ENCODE peak calls at places on chromosomes 4 and X, in nine cellular contexts. One of them, this sample, is unnamed.

GRCh38 chr4:41366911-41367517 is 110.3 kb downstream of the UCHL1 start:
- DNase-seq in SK-N-SH: no peak
- DNase-seq in HCT116: no peak
- DNase-seq in PC-3: no peak
- DNase-seq in GM23248: no peak
- DNase-seq in hepatocyte: no peak
- DNase-seq in neural progenitor cell: no peak
- DNase-seq in GM23338: no peak
- DNase-seq in MM.1S: no peak
- DNase-seq in this sample: no peak

GRCh38 chr4:25535701-25536473 is 119.8 kb upstream of the SLC34A2 start:
- DNase-seq in hepatocyte: no peak
- DNase-seq in SK-N-SH: no peak
- DNase-seq in GM23248: no peak
- DNase-seq in MM.1S: no peak
- DNase-seq in GM23338: no peak
- DNase-seq in HCT116: no peak
- DNase-seq in PC-3: no peak
- DNase-seq in neural progenitor cell: no peak
- DNase-seq in this sample: peak; percentile 32

GRCh38 chrX:11724122-11725017 is 33.7 kb upstream of the MSL3 start:
- DNase-seq in PC-3: peak; percentile 44
- DNase-seq in SK-N-SH: peak; percentile 42
- DNase-seq in neural progenitor cell: peak; percentile 12
- DNase-seq in MM.1S: peak; percentile 9
- DNase-seq in GM23338: peak; percentile 21
- DNase-seq in hepatocyte: peak; percentile 13
- DNase-seq in HCT116: peak; percentile 7
- DNase-seq in GM23248: peak; percentile 44
- DNase-seq in this sample: peak; percentile 29

GRCh38 chrX:151871244-151871643 is 41.4 kb upstream of the MAGEA4 start:
- DNase-seq in GM23248: peak; percentile 90
- DNase-seq in HCT116: peak; percentile 38
- DNase-seq in GM23338: no peak
- DNase-seq in SK-N-SH: no peak
- DNase-seq in hepatocyte: no peak
- DNase-seq in PC-3: peak; percentile 55
- DNase-seq in neural progenitor cell: no peak
- DNase-seq in MM.1S: no peak
- DNase-seq in this sample: no peak

GRCh38 chrX:41010188-41010846 is 74.9 kb upstream of the USP9X start:
- DNase-seq in PC-3: peak; percentile 91
- DNase-seq in SK-N-SH: peak; percentile 65
- DNase-seq in GM23338: peak; percentile 60
- DNase-seq in GM23248: peak; percentile 91
- DNase-seq in neural progenitor cell: peak; percentile 52
- DNase-seq in HCT116: no peak
- DNase-seq in MM.1S: no peak
- DNase-seq in hepatocyte: peak; percentile 85
- DNase-seq in this sample: no peak

GRCh38 chrX:136269921-136270320 is 18.7 kb upstream of the MAP7D3 start:
- DNase-seq in GM23338: no peak
- DNase-seq in SK-N-SH: no peak
- DNase-seq in GM23248: no peak
- DNase-seq in HCT116: no peak
- DNase-seq in MM.1S: no peak
- DNase-seq in neural progenitor cell: no peak
- DNase-seq in hepatocyte: no peak
- DNase-seq in PC-3: no peak
- DNase-seq in this sample: no peak

GRCh38 chr4:140856692-140857091 is 100.5 kb upstream of the TBC1D9 start:
- DNase-seq in neural progenitor cell: peak; percentile 50
- DNase-seq in GM23338: peak; percentile 38
- DNase-seq in hepatocyte: peak; percentile 18
- DNase-seq in HCT116: peak; percentile 86
- DNase-seq in GM23248: peak; percentile 80
- DNase-seq in SK-N-SH: no peak
- DNase-seq in MM.1S: no peak
- DNase-seq in PC-3: peak; percentile 51
- DNase-seq in this sample: no peak

GRCh38 chr4:4711902-4712301 is 147.6 kb upstream of the MSX1 start:
- DNase-seq in GM23338: peak; percentile 21
- DNase-seq in neural progenitor cell: no peak
- DNase-seq in SK-N-SH: no peak
- DNase-seq in HCT116: peak; percentile 23
- DNase-seq in MM.1S: no peak
- DNase-seq in GM23248: no peak
- DNase-seq in PC-3: no peak
- DNase-seq in hepatocyte: no peak
- DNase-seq in this sample: no peak

GRCh38 chrX:16772460-16772859 is 13.8 kb upstream of the TXLNG start:
- DNase-seq in HCT116: peak; percentile 33
- DNase-seq in GM23338: peak; percentile 78
- DNase-seq in hepatocyte: no peak
- DNase-seq in GM23248: no peak
- DNase-seq in SK-N-SH: no peak
- DNase-seq in PC-3: peak; percentile 1
- DNase-seq in neural progenitor cell: peak; percentile 50
- DNase-seq in MM.1S: no peak
- DNase-seq in this sample: no peak

GRCh38 chr4:140355288-140355687 is 18.2 kb upstream of the SCOC start:
- DNase-seq in HCT116: no peak
- DNase-seq in SK-N-SH: no peak
- DNase-seq in MM.1S: no peak
- DNase-seq in GM23338: no peak
- DNase-seq in neural progenitor cell: no peak
- DNase-seq in hepatocyte: no peak
- DNase-seq in GM23248: no peak
- DNase-seq in PC-3: no peak
- DNase-seq in this sample: no peak

GRCh38 chr4:12729384-12729783 is 754.8 kb downstream of the RAB28 start:
- DNase-seq in hepatocyte: peak; percentile 22
- DNase-seq in SK-N-SH: peak; percentile 10
- DNase-seq in MM.1S: no peak
- DNase-seq in GM23248: peak; percentile 53
- DNase-seq in PC-3: peak; percentile 35
- DNase-seq in HCT116: peak; percentile 33
- DNase-seq in GM23338: peak; percentile 47
- DNase-seq in neural progenitor cell: peak; percentile 25
- DNase-seq in this sample: peak; percentile 39

GRCh38 chr4:53644607-53645006 is 53.3 kb upstream of the LNX1 start:
- DNase-seq in GM23248: no peak
- DNase-seq in hepatocyte: peak; percentile 69
- DNase-seq in SK-N-SH: no peak
- DNase-seq in PC-3: peak; percentile 97
- DNase-seq in HCT116: no peak
- DNase-seq in MM.1S: no peak
- DNase-seq in neural progenitor cell: no peak
- DNase-seq in GM23338: no peak
- DNase-seq in this sample: no peak

GRCh38 chrX:30973784-30974427 is 84.9 kb upstream of the TAB3 start:
- DNase-seq in hepatocyte: no peak
- DNase-seq in SK-N-SH: no peak
- DNase-seq in GM23248: no peak
- DNase-seq in HCT116: no peak
- DNase-seq in GM23338: peak; percentile 27
- DNase-seq in PC-3: no peak
- DNase-seq in neural progenitor cell: peak; percentile 14
- DNase-seq in MM.1S: no peak
- DNase-seq in this sample: no peak

GRCh38 chr4:2598661-2599654 is 62.5 kb downstream of the FAM193A start:
- DNase-seq in hepatocyte: no peak
- DNase-seq in GM23248: peak; percentile 8
- DNase-seq in SK-N-SH: peak; percentile 72
- DNase-seq in MM.1S: peak; percentile 34
- DNase-seq in GM23338: peak; percentile 44
- DNase-seq in PC-3: no peak
- DNase-seq in HCT116: no peak
- DNase-seq in neural progenitor cell: no peak
- DNase-seq in this sample: peak; percentile 70

GRCh38 chrX:12128017-12128416 is 10.3 kb upstream of the FRMPD4 start:
- DNase-seq in HCT116: no peak
- DNase-seq in hepatocyte: no peak
- DNase-seq in neural progenitor cell: no peak
- DNase-seq in MM.1S: no peak
- DNase-seq in GM23338: no peak
- DNase-seq in SK-N-SH: no peak
- DNase-seq in GM23248: no peak
- DNase-seq in PC-3: no peak
- DNase-seq in this sample: peak; percentile 1

GRCh38 chr4:8316251-8316771 is 46.8 kb downstream of the HTRA3 start:
- DNase-seq in SK-N-SH: no peak
- DNase-seq in neural progenitor cell: no peak
- DNase-seq in hepatocyte: no peak
- DNase-seq in PC-3: no peak
- DNase-seq in HCT116: no peak
- DNase-seq in GM23248: no peak
- DNase-seq in GM23338: peak; percentile 33
- DNase-seq in MM.1S: no peak
- DNase-seq in this sample: no peak

GRCh38 chr4:98604723-98605122 is 53.7 kb downstream of the TSPAN5 start:
- DNase-seq in HCT116: no peak
- DNase-seq in PC-3: no peak
- DNase-seq in hepatocyte: no peak
- DNase-seq in GM23338: no peak
- DNase-seq in SK-N-SH: no peak
- DNase-seq in MM.1S: no peak
- DNase-seq in GM23248: peak; percentile 31
- DNase-seq in neural progenitor cell: no peak
- DNase-seq in this sample: no peak

GRCh38 chr4:70607454-70607853 is 15.4 kb downstream of the AMBN start:
- DNase-seq in HCT116: no peak
- DNase-seq in GM23248: no peak
- DNase-seq in SK-N-SH: no peak
- DNase-seq in GM23338: no peak
- DNase-seq in hepatocyte: no peak
- DNase-seq in neural progenitor cell: no peak
- DNase-seq in PC-3: no peak
- DNase-seq in MM.1S: no peak
- DNase-seq in this sample: no peak

GRCh38 chrX:123210252-123210651 is 26.2 kb downstream of the GRIA3 start:
- DNase-seq in PC-3: no peak
- DNase-seq in GM23248: no peak
- DNase-seq in GM23338: no peak
- DNase-seq in MM.1S: no peak
- DNase-seq in hepatocyte: no peak
- DNase-seq in SK-N-SH: no peak
- DNase-seq in neural progenitor cell: no peak
- DNase-seq in HCT116: no peak
- DNase-seq in this sample: no peak

GRCh38 chr4:140094701-140095420 is 59.1 kb downstream of the MAML3 start:
- DNase-seq in MM.1S: no peak
- DNase-seq in hepatocyte: peak; percentile 38
- DNase-seq in SK-N-SH: peak; percentile 65
- DNase-seq in GM23338: peak; percentile 57
- DNase-seq in neural progenitor cell: no peak
- DNase-seq in GM23248: no peak
- DNase-seq in PC-3: peak; percentile 69
- DNase-seq in HCT116: no peak
- DNase-seq in this sample: no peak

GRCh38 chr4:33063238-33063637 is 2343.1 kb downstream of the PCDH7 start:
- DNase-seq in SK-N-SH: no peak
- DNase-seq in hepatocyte: peak; percentile 36
- DNase-seq in GM23248: peak; percentile 69
- DNase-seq in GM23338: no peak
- DNase-seq in PC-3: peak; percentile 1
- DNase-seq in neural progenitor cell: no peak
- DNase-seq in MM.1S: no peak
- DNase-seq in HCT116: no peak
- DNase-seq in this sample: no peak

GRCh38 chr4:26647523-26648224 is 63.8 kb downstream of the TBC1D19 start:
- DNase-seq in MM.1S: no peak
- DNase-seq in PC-3: no peak
- DNase-seq in HCT116: no peak
- DNase-seq in neural progenitor cell: no peak
- DNase-seq in SK-N-SH: no peak
- DNase-seq in GM23248: no peak
- DNase-seq in hepatocyte: no peak
- DNase-seq in GM23338: peak; percentile 37
- DNase-seq in this sample: no peak

DNA sequence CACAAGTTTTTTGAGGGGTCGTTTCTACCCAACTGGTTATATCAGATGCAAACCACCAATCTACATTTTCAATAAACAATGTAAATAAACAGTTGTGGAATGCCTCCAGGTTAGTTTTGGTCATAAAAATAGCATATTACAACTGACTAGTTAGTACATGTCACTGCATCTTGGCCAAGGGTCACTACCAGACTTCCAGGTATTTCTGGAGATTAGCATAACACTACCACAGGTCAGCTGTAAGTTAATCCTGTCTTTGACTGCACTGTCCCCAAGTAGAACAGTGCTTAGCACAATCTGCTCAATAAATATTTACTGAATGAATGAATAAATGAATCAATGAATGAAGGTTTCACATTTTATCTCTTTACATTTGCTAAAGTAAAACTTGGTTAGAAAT is 64.4 kb downstream of the TBC1D19 start:
- DNase-seq in PC-3: peak; percentile 1
- DNase-seq in SK-N-SH: no peak
- DNase-seq in HCT116: no peak
- DNase-seq in hepatocyte: no peak
- DNase-seq in MM.1S: no peak
- DNase-seq in GM23338: peak; percentile 44
- DNase-seq in neural progenitor cell: no peak
- DNase-seq in GM23248: no peak
- DNase-seq in this sample: no peak
- H3K4me2 ChIP-seq in PC-3: no peak overlapping the region
- H3K4me2 ChIP-seq in SK-N-SH: no peak overlapping the region
- H3K4me2 ChIP-seq in HCT116: no peak overlapping the region
- H3K4me2 ChIP-seq in hepatocyte: no peak overlapping the region
- H3K4me2 ChIP-seq in MM.1S: no peak overlapping the region
- H3K4me2 ChIP-seq in GM23338: peak overlapping the region; percentile 29
- H3K4me2 ChIP-seq in neural progenitor cell: no peak overlapping the region
- H3K4me2 ChIP-seq in GM23248: no peak overlapping the region
- H3K4me2 ChIP-seq in this sample: no peak overlapping the region

GRCh38 chrX:155864655-155865054 is 16.5 kb upstream of the VAMP7 start:
- DNase-seq in PC-3: peak; percentile 31
- DNase-seq in hepatocyte: no peak
- DNase-seq in neural progenitor cell: peak; percentile 9
- DNase-seq in GM23248: peak; percentile 23
- DNase-seq in MM.1S: no peak
- DNase-seq in HCT116: no peak
- DNase-seq in GM23338: peak; percentile 35
- DNase-seq in SK-N-SH: peak; percentile 36
- DNase-seq in this sample: no peak
- TF ChIP-seq EZH2phosphoT487 in PC-3: no peak
- TF ChIP-seq EZH2phosphoT487 in hepatocyte: no peak
- TF ChIP-seq EZH2phosphoT487 in neural progenitor cell: no peak
- TF ChIP-seq EZH2phosphoT487 in GM23248: no peak
- TF ChIP-seq EZH2phosphoT487 in MM.1S: no peak
- TF ChIP-seq EZH2phosphoT487 in HCT116: no peak
- TF ChIP-seq EZH2phosphoT487 in GM23338: no peak
- TF ChIP-seq EZH2phosphoT487 in SK-N-SH: no peak
- TF ChIP-seq EZH2phosphoT487 in this sample: no peak

GRCh38 chrX:13398839-13399238 is 79.0 kb upstream of the ATXN3L start:
- DNase-seq in SK-N-SH: no peak
- DNase-seq in neural progenitor cell: no peak
- DNase-seq in GM23338: no peak
- DNase-seq in hepatocyte: no peak
- DNase-seq in MM.1S: no peak
- DNase-seq in HCT116: no peak
- DNase-seq in GM23248: no peak
- DNase-seq in PC-3: no peak
- DNase-seq in this sample: no peak
- H3K4me2 ChIP-seq in SK-N-SH: no peak overlapping the region
- H3K4me2 ChIP-seq in neural progenitor cell: no peak overlapping the region
- H3K4me2 ChIP-seq in GM23338: no peak overlapping the region
- H3K4me2 ChIP-seq in hepatocyte: peak overlapping the region; percentile 2
- H3K4me2 ChIP-seq in MM.1S: no peak overlapping the region
- H3K4me2 ChIP-seq in HCT116: peak overlapping the region; percentile 63
- H3K4me2 ChIP-seq in GM23248: peak overlapping the region; percentile 52
- H3K4me2 ChIP-seq in PC-3: peak overlapping the region; percentile 15
- H3K4me2 ChIP-seq in this sample: no peak overlapping the region

GRCh38 chr4:9947168-9948062 is 73.9 kb downstream of the SLC2A9 start:
- DNase-seq in GM23338: no peak
- DNase-seq in hepatocyte: no peak
- DNase-seq in GM23248: no peak
- DNase-seq in neural progenitor cell: no peak
- DNase-seq in SK-N-SH: no peak
- DNase-seq in HCT116: no peak
- DNase-seq in MM.1S: no peak
- DNase-seq in PC-3: no peak
- DNase-seq in this sample: no peak
- TF ChIP-seq EZH2phosphoT487 in GM23338: no peak
- TF ChIP-seq EZH2phosphoT487 in hepatocyte: no peak
- TF ChIP-seq EZH2phosphoT487 in GM23248: no peak
- TF ChIP-seq EZH2phosphoT487 in neural progenitor cell: no peak
- TF ChIP-seq EZH2phosphoT487 in SK-N-SH: no peak
- TF ChIP-seq EZH2phosphoT487 in HCT116: no peak
- TF ChIP-seq EZH2phosphoT487 in MM.1S: no peak
- TF ChIP-seq EZH2phosphoT487 in PC-3: no peak
- TF ChIP-seq EZH2phosphoT487 in this sample: no peak

This sample was measured in OCI-LY7.